ENCODE peak calls at places on chromosome 14, in six cellular contexts. M, G, Z, L, P and Q are unnamed samples.

GRCh38 chr14:54487771-54488170 is 1.0 kb downstream of the GMFB start:
- DNase-seq in M (no peak), G (no peak), Z (peak), L (peak), P (no peak), Q (peak)

GRCh38 chr14:42893183-42893582 is 1286.5 kb downstream of the LRFN5 start:
- DNase-seq in M (no peak), G (no peak), Z (no peak), L (no peak), P (no peak), Q (no peak)

GRCh38 chr14:104975481-104976197 is 2.5 kb downstream of the AHNAK2 start:
- DNase-seq in M (peak), G (peak), Z (no peak), L (no peak), P (peak), Q (peak)

GRCh38 chr14:75341639-75342038 is 63.0 kb downstream of the FOS start:
- DNase-seq in M (no peak), G (no peak), Z (no peak), L (no peak), P (no peak), Q (no peak)

GRCh38 chr14:100677925-100678765 is 48.5 kb upstream of the DLK1 start:
- DNase-seq in M (peak), G (no peak), Z (no peak), L (no peak), P (no peak), Q (no peak)

GRCh38 chr14:104287301-104288009 is 149.1 kb downstream of the KIF26A start:
- DNase-seq in M (peak), G (peak), Z (no peak), L (no peak), P (no peak), Q (no peak)

GRCh38 chr14:68780358-68781160 is 12.3 kb downstream of the ZFP36L1 start:
- DNase-seq in M (peak), G (no peak), Z (no peak), L (no peak), P (peak), Q (no peak)

GRCh38 chr14:42732005-42732404 is 1125.3 kb downstream of the LRFN5 start:
- DNase-seq in M (no peak), G (no peak), Z (no peak), L (no peak), P (no peak), Q (no peak)

GRCh38 chr14:103887170-103887501 is 39.8 kb upstream of the PPP1R13B start:
- DNase-seq in M (no peak), G (no peak), Z (no peak), L (no peak), P (no peak), Q (no peak)

GRCh38 chr14:104361921-104362681 is 217.5 kb upstream of the C14orf180 start:
- DNase-seq in M (no peak), G (no peak), Z (no peak), L (no peak), P (no peak), Q (no peak)

GRCh38 chr14:58660407-58660806 is 22.6 kb downstream of the DACT1 start:
- DNase-seq in M (no peak), G (no peak), Z (no peak), L (no peak), P (no peak), Q (no peak)

GRCh38 chr14:50432131-50432530 is 35.5 kb upstream of the CDKL1 start:
- DNase-seq in M (no peak), G (no peak), Z (no peak), L (no peak), P (no peak), Q (no peak)

GRCh38 chr14:89681086-89682018 is 264.3 kb upstream of the FOXN3 start:
- DNase-seq in M (no peak), G (no peak), Z (no peak), L (peak), P (peak), Q (no peak)

GRCh38 chr14:57869530-57870088 is 3.7 kb upstream of the SLC35F4 start:
- DNase-seq in M (no peak), G (no peak), Z (no peak), L (no peak), P (no peak), Q (peak)

GRCh38 chr14:71214241-71214640 is 307.0 kb downstream of the PCNX1 start:
- DNase-seq in M (no peak), G (no peak), Z (no peak), L (no peak), P (no peak), Q (no peak)

GRCh38 chr14:66650491-66650911 is 142.6 kb downstream of the GPHN start:
- DNase-seq in M (no peak), G (no peak), Z (peak), L (peak), P (no peak), Q (no peak)

GRCh38 chr14:24262821-24263733 is at the start of gene TGM1:
- DNase-seq in M (no peak), G (no peak), Z (no peak), L (peak), P (no peak), Q (peak)

GRCh38 chr14:61720302-61720677 is 25.0 kb downstream of the HIF1A start:
- DNase-seq in M (no peak), G (no peak), Z (no peak), L (no peak), P (no peak), Q (no peak)

GRCh38 chr14:66541627-66542026 is 33.7 kb downstream of the GPHN start:
- DNase-seq in M (no peak), G (no peak), Z (no peak), L (no peak), P (no peak), Q (no peak)

GRCh38 chr14:55074662-55075061 is 23.2 kb downstream of the MAPK1IP1L start:
- DNase-seq in M (no peak), G (no peak), Z (no peak), L (peak), P (no peak), Q (peak)

GRCh38 chr14:91317381-91318313 is 73.1 kb upstream of the GPR68 start:
- DNase-seq in M (peak), G (no peak), Z (peak), L (peak), P (peak), Q (no peak)

GRCh38 chr14:59460378-59460777 is 4.8 kb downstream of the GPR135 start:
- DNase-seq in M (no peak), G (no peak), Z (no peak), L (no peak), P (no peak), Q (no peak)

GRCh38 chr14:65850429-65851145 is 438.1 kb downstream of the FUT8 start:
- DNase-seq in M (no peak), G (no peak), Z (no peak), L (no peak), P (peak), Q (no peak)

GRCh38 chr14:90678420-90678819 is 137.8 kb downstream of the TTC7B start:
- DNase-seq in M (no peak), G (no peak), Z (no peak), L (peak), P (no peak), Q (no peak)

GRCh38 chr14:56963381-56963780 is 153.1 kb upstream of the OTX2 start:
- DNase-seq in M (no peak), G (no peak), Z (no peak), L (no peak), P (no peak), Q (no peak)

GRCh38 chr14:71465316-71465715 is 466.9 kb upstream of the RGS6 start:
- DNase-seq in M (no peak), G (no peak), Z (no peak), L (no peak), P (no peak), Q (no peak)

GRCh38 chr14:94945615-94946014 is 175.7 kb upstream of the GSC start:
- DNase-seq in M (no peak), G (no peak), Z (no peak), L (no peak), P (peak), Q (no peak)

DNA sequence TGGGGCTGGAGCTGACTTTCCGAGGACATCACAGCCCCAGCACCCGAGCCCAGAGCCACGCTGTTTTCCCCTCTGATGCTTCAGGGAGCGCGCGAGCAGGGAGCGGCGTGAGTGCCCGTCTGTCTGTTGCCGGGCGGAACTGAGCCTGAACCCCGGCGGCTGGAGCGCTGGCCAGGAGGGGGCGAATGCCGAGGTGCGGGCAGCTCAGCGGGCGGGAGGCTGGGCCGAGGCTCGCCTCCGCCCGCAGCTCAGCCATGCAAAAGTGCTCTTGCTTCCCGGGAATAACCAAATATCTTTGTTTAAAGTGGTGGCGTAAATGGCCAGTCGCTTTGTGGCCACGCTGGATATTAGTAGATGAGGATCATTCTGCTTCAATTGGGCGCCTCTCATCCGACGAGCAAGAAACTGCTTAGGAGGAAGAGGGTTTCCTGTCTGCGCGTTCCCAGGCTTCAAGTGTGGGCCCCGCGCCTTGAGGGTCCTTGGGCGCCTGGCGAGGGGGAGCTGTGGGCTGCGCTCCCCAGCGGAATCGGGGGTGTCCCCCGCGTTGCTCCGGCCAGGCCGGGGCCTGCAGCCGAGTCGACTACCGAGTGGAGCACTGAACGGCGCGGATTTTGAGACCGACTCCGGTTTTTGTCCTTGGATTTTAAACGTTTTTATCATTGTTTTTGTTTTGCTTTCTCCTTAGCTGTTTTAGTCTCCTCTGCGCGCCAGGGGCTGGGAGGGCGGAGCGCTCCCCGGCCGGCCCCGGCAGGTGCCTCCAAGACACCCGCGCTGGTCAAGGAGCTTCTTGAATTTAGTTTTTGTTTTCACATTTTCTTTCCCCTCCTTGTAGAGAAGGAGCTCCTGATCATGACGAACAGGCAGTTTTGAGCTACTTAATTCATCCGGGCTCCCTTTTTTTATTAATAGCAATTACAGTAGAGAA is 831 bp upstream of the NKX2-1 start:
- DNase-seq in M (no peak), G (peak), Z (no peak), L (peak), P (no peak), Q (peak)
- TF ChIP-seq CTCF in M (peak), G (no peak), Z (peak), L (peak), P (no peak), Q (peak)

DNA sequence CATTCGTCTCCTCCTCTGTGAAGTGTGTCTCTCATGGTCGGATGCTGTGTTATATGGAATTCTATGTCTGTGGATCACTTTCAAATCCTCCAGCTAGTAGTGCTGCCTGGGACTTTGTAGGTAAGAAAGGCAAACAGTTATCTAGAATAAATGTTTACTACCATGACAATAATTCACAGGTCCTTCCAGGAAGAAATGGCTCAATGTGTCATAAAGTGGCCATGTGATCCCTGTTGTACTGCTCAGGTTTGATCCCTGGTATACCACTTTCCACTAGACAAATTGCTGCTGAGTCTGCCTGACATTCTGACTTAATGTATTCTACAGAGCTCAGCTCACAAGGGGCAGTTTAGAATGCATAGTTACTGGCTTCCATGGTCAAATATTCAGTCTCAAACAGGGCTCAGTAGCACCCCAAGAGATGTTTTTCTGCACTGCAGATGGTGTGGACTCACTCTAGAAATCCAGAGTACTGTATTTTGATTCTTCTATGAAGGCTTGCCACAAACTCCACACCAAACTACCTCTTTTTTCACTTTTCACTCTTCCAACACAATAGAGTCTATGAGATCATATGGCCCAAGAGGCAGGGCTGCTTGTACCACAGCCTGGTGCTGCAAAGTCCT is 21.8 kb downstream of the TSHR start:
- DNase-seq in M (no peak), G (no peak), Z (no peak), L (no peak), P (peak), Q (peak)
- TF ChIP-seq CTCF in M (no peak), G (no peak), Z (no peak), L (no peak), P (peak), Q (peak)

GRCh38 chr14:93736378-93737014 is 51.8 kb downstream of the PRIMA1 start:
- DNase-seq in M (no peak), G (peak), Z (no peak), L (no peak), P (no peak), Q (peak)
- TF ChIP-seq CTCF in M (peak), G (peak), Z (no peak), L (no peak), P (no peak), Q (peak)

DNA sequence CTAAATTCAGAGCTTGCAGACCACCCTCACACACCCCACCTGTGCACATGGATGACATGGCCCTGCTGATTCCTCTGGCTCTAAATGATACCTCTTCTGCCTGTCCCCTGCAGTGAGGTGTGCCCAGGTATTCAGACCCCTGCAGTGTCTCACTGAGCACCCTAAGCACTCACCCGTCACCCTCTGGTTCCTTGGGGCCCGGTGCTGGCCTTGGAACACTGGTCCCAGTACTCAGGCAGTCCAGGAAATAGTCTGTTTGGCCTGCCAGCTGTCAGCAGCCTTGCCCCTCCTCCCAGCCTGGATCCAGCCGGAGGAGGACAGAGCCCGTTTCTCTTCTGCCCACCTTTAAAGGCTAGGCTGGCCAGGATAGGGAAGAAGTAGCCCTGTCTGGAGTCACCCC is 44.9 kb downstream of the ESRRB start:
- DNase-seq in M (no peak), G (no peak), Z (no peak), L (no peak), P (no peak), Q (no peak)
- TF ChIP-seq CTCF in M (no peak), G (no peak), Z (no peak), L (no peak), P (no peak), Q (no peak)

GRCh38 chr14:38016497-38016896 is 191.2 kb upstream of the SSTR1 start:
- DNase-seq in M (no peak), G (no peak), Z (no peak), L (peak), P (no peak), Q (peak)
- TF ChIP-seq CTCF in M (peak), G (peak), Z (peak), L (peak), P (no peak), Q (peak)

DNA sequence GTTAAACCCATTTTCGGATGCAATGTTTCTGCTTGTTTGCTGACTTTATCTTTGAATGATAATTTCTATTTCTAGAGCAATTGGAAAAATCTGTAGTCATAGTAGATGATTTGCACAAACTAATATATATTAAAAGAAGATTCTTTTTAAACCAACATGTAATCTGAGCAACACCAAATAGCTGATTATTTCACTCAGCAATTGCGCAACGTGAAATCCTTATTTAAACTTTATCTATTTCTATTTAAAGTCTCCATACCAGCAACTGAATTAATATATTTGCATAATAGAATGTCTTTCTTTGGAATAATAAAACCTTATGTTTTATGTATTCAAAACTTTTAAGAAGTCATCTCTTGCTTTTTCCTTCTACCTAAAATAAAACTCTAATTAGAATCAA is 1132.4 kb downstream of the FLRT2 start:
- DNase-seq in M (no peak), G (no peak), Z (no peak), L (no peak), P (no peak), Q (no peak)
- TF ChIP-seq CTCF in M (no peak), G (no peak), Z (no peak), L (no peak), P (no peak), Q (no peak)

GRCh38 chr14:38208825-38209562 is 1.3 kb downstream of the SSTR1 start:
- DNase-seq in M (peak), G (peak), Z (no peak), L (no peak), P (no peak), Q (peak)
- TF ChIP-seq CTCF in M (peak), G (no peak), Z (no peak), L (no peak), P (no peak), Q (no peak)

DNA sequence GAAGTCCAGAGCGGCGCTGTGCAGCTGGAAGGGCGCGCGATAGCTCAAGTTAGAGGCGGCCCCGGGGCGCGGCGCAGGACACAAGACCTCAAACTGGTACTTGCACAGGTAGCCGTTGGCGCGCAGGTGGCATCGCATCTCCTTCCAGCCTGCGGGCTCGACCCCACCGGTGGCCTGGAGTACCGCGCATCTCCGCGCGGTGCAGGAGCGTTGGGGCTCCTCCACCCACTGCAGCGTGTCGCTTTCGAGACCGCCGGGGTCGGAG is 553 bp downstream of the CLEC14A start:
- DNase-seq in M (peak), G (peak), Z (no peak), L (no peak), P (no peak), Q (peak)
- TF ChIP-seq CTCF in M (no peak), G (no peak), Z (no peak), L (no peak), P (no peak), Q (no peak)

GRCh38 chr14:99502989-99503421 is 21.8 kb downstream of the CCNK start:
- DNase-seq in M (no peak), G (peak), Z (no peak), L (no peak), P (no peak), Q (peak)
- TF ChIP-seq CTCF in M (no peak), G (no peak), Z (no peak), L (no peak), P (no peak), Q (peak)

GRCh38 chr14:52046376-52046917 is 22.4 kb downstream of the NID2 start:
- DNase-seq in M (no peak), G (no peak), Z (no peak), L (no peak), P (no peak), Q (no peak)

GRCh38 chr14:52044791-52045522 is 23.9 kb downstream of the NID2 start:
- DNase-seq in M (no peak), G (no peak), Z (no peak), L (peak), P (no peak), Q (no peak)

GRCh38 chr14:52042371-52043037 is 26.4 kb downstream of the NID2 start:
- DNase-seq in M (no peak), G (no peak), Z (no peak), L (no peak), P (no peak), Q (no peak)

GRCh38 chr14:52040598-52040997 is 28.3 kb downstream of the NID2 start:
- DNase-seq in M (no peak), G (no peak), Z (no peak), L (no peak), P (no peak), Q (no peak)

DNA sequence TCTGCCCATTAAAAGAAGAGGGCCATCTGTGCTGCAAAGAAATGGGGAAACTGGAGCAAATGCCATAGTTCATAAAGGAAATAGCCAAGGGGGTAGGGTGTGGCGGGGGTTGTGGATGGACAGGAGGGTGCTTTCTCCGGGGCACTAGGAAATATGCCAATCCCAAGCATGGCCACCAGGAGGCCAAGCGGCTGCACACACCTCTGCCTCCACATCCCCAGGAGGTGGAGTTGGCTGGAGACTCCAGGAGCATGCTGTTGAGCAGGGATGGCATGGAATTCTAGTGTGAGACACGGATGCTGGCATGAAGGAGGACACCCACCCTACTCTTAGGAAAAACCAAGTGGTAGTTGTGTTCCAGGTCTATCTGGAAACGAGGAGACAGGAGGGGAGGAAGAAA is 25.2 kb downstream of the NID2 start:
- DNase-seq in M (no peak), G (peak), Z (no peak), L (peak), P (peak), Q (peak)
- TF ChIP-seq CTCF in M (peak), G (peak), Z (peak), L (peak), P (peak), Q (peak)